ENCODE peak calls at places on chromosomes 5 and 9, in seven cellular contexts. One of them, this sample, is unnamed.

GRCh38 chr9:99167120-99167519 is 54.6 kb downstream of the ALG2 start:
- DNase-seq in CD4-positive, alpha-beta T cell: no peak
- DNase-seq in breast epithelium: no peak
- DNase-seq in ovary: no peak
- DNase-seq in Caco-2: no peak
- DNase-seq in lower leg skin: no peak
- DNase-seq in neural progenitor cell: no peak
- DNase-seq in this sample: no peak

GRCh38 chr9:75089369-75089766 is 1.1 kb downstream of the OSTF1 start:
- DNase-seq in CD4-positive, alpha-beta T cell: no peak
- DNase-seq in breast epithelium: no peak
- DNase-seq in ovary: no peak
- DNase-seq in Caco-2: no peak
- DNase-seq in lower leg skin: no peak
- DNase-seq in neural progenitor cell: no peak
- DNase-seq in this sample: no peak

GRCh38 chr5:89988998-89989690 is 420.4 kb downstream of the CETN3 start:
- DNase-seq in CD4-positive, alpha-beta T cell: no peak
- DNase-seq in breast epithelium: no peak
- DNase-seq in ovary: no peak
- DNase-seq in Caco-2: no peak
- DNase-seq in lower leg skin: no peak
- DNase-seq in neural progenitor cell: no peak
- DNase-seq in this sample: no peak

GRCh38 chr9:4243877-4244812 is 55.7 kb downstream of the GLIS3 start:
- DNase-seq in CD4-positive, alpha-beta T cell: no peak
- DNase-seq in breast epithelium: no peak
- DNase-seq in ovary: no peak
- DNase-seq in Caco-2: no peak
- DNase-seq in lower leg skin: no peak
- DNase-seq in neural progenitor cell: no peak
- DNase-seq in this sample: no peak

GRCh38 chr5:177328545-177329231 is 17.0 kb upstream of the MXD3 start:
- DNase-seq in CD4-positive, alpha-beta T cell: no peak
- DNase-seq in breast epithelium: no peak
- DNase-seq in ovary: no peak
- DNase-seq in Caco-2: no peak
- DNase-seq in lower leg skin: no peak
- DNase-seq in neural progenitor cell: no peak
- DNase-seq in this sample: no peak

GRCh38 chr9:117290306-117290705 is 124.6 kb downstream of the ASTN2 start:
- DNase-seq in CD4-positive, alpha-beta T cell: no peak
- DNase-seq in breast epithelium: no peak
- DNase-seq in ovary: no peak
- DNase-seq in Caco-2: no peak
- DNase-seq in lower leg skin: no peak
- DNase-seq in neural progenitor cell: no peak
- DNase-seq in this sample: no peak

GRCh38 chr5:136212252-136212721 is 19.3 kb upstream of the SMIM32 start:
- DNase-seq in CD4-positive, alpha-beta T cell: peak; percentile 22
- DNase-seq in breast epithelium: no peak
- DNase-seq in ovary: peak; percentile 68
- DNase-seq in Caco-2: peak; percentile 68
- DNase-seq in lower leg skin: peak; percentile 90
- DNase-seq in neural progenitor cell: peak; percentile 73
- DNase-seq in this sample: peak; percentile 56

GRCh38 chr5:178564386-178564785 is 25.8 kb downstream of the COL23A1 start:
- DNase-seq in CD4-positive, alpha-beta T cell: no peak
- DNase-seq in breast epithelium: no peak
- DNase-seq in ovary: no peak
- DNase-seq in Caco-2: no peak
- DNase-seq in lower leg skin: no peak
- DNase-seq in neural progenitor cell: no peak
- DNase-seq in this sample: no peak

GRCh38 chr9:133377721-133378216 is 1.6 kb downstream of the STKLD1 start:
- DNase-seq in CD4-positive, alpha-beta T cell: no peak
- DNase-seq in breast epithelium: no peak
- DNase-seq in ovary: no peak
- DNase-seq in Caco-2: no peak
- DNase-seq in lower leg skin: no peak
- DNase-seq in neural progenitor cell: no peak
- DNase-seq in this sample: no peak

GRCh38 chr9:135139366-135139965 is 52.0 kb downstream of the OLFM1 start:
- DNase-seq in CD4-positive, alpha-beta T cell: no peak
- DNase-seq in breast epithelium: no peak
- DNase-seq in ovary: no peak
- DNase-seq in Caco-2: no peak
- DNase-seq in lower leg skin: no peak
- DNase-seq in neural progenitor cell: no peak
- DNase-seq in this sample: peak; percentile 56

GRCh38 chr5:179120951-179121666 is 60.9 kb downstream of the ZNF354C start:
- DNase-seq in CD4-positive, alpha-beta T cell: no peak
- DNase-seq in breast epithelium: peak; percentile 30
- DNase-seq in ovary: no peak
- DNase-seq in Caco-2: peak; percentile 9
- DNase-seq in lower leg skin: no peak
- DNase-seq in neural progenitor cell: no peak
- DNase-seq in this sample: no peak

GRCh38 chr5:138725153-138725884 is 27.9 kb upstream of the CTNNA1 start:
- DNase-seq in CD4-positive, alpha-beta T cell: no peak
- DNase-seq in breast epithelium: peak; percentile 88
- DNase-seq in ovary: no peak
- DNase-seq in Caco-2: peak; percentile 90
- DNase-seq in lower leg skin: peak; percentile 88
- DNase-seq in neural progenitor cell: peak; percentile 66
- DNase-seq in this sample: peak; percentile 51

GRCh38 chr9:134005381-134005780 is 13.3 kb upstream of the VAV2 start:
- DNase-seq in CD4-positive, alpha-beta T cell: no peak
- DNase-seq in breast epithelium: no peak
- DNase-seq in ovary: no peak
- DNase-seq in Caco-2: no peak
- DNase-seq in lower leg skin: no peak
- DNase-seq in neural progenitor cell: no peak
- DNase-seq in this sample: no peak

GRCh38 chr5:1047332-1047965 is 38.8 kb downstream of the NKD2 start:
- DNase-seq in CD4-positive, alpha-beta T cell: no peak
- DNase-seq in breast epithelium: peak; percentile 15
- DNase-seq in ovary: no peak
- DNase-seq in Caco-2: no peak
- DNase-seq in lower leg skin: peak; percentile 25
- DNase-seq in neural progenitor cell: no peak
- DNase-seq in this sample: no peak

GRCh38 chr9:36258989-36259315 is 704 bp upstream of the GNE start:
- DNase-seq in CD4-positive, alpha-beta T cell: no peak
- DNase-seq in breast epithelium: no peak
- DNase-seq in ovary: no peak
- DNase-seq in Caco-2: no peak
- DNase-seq in lower leg skin: no peak
- DNase-seq in neural progenitor cell: no peak
- DNase-seq in this sample: no peak

GRCh38 chr9:85610074-85610855 is 131.5 kb downstream of the AGTPBP1 start:
- DNase-seq in CD4-positive, alpha-beta T cell: peak; percentile 6
- DNase-seq in breast epithelium: no peak
- DNase-seq in ovary: no peak
- DNase-seq in Caco-2: no peak
- DNase-seq in lower leg skin: no peak
- DNase-seq in neural progenitor cell: peak; percentile 76
- DNase-seq in this sample: no peak

GRCh38 chr5:21159526-21160059 is 1171.6 kb upstream of the CDH18 start:
- DNase-seq in CD4-positive, alpha-beta T cell: no peak
- DNase-seq in breast epithelium: no peak
- DNase-seq in ovary: no peak
- DNase-seq in Caco-2: no peak
- DNase-seq in lower leg skin: no peak
- DNase-seq in neural progenitor cell: no peak
- DNase-seq in this sample: no peak

GRCh38 chr9:2216591-2216990 is 201.4 kb downstream of the SMARCA2 start:
- DNase-seq in CD4-positive, alpha-beta T cell: no peak
- DNase-seq in breast epithelium: no peak
- DNase-seq in ovary: no peak
- DNase-seq in Caco-2: no peak
- DNase-seq in lower leg skin: no peak
- DNase-seq in neural progenitor cell: no peak
- DNase-seq in this sample: no peak

GRCh38 chr9:124390812-124391658 is 24.2 kb downstream of the PSMB7 start:
- DNase-seq in CD4-positive, alpha-beta T cell: no peak
- DNase-seq in breast epithelium: no peak
- DNase-seq in ovary: no peak
- DNase-seq in Caco-2: no peak
- DNase-seq in lower leg skin: no peak
- DNase-seq in neural progenitor cell: peak; percentile 39
- DNase-seq in this sample: no peak

GRCh38 chr9:73370053-73370452 is 218.4 kb downstream of the ANXA1 start:
- DNase-seq in CD4-positive, alpha-beta T cell: no peak
- DNase-seq in breast epithelium: no peak
- DNase-seq in ovary: no peak
- DNase-seq in Caco-2: no peak
- DNase-seq in lower leg skin: no peak
- DNase-seq in neural progenitor cell: no peak
- DNase-seq in this sample: no peak

GRCh38 chr5:124867064-124867707 is 120.7 kb upstream of the ZNF608 start:
- DNase-seq in CD4-positive, alpha-beta T cell: no peak
- DNase-seq in breast epithelium: no peak
- DNase-seq in ovary: no peak
- DNase-seq in Caco-2: no peak
- DNase-seq in lower leg skin: no peak
- DNase-seq in neural progenitor cell: no peak
- DNase-seq in this sample: no peak

GRCh38 chr5:39186289-39186688 is 33.1 kb downstream of the FYB1 start:
- DNase-seq in CD4-positive, alpha-beta T cell: no peak
- DNase-seq in breast epithelium: no peak
- DNase-seq in ovary: no peak
- DNase-seq in Caco-2: no peak
- DNase-seq in lower leg skin: no peak
- DNase-seq in neural progenitor cell: no peak
- DNase-seq in this sample: no peak

GRCh38 chr5:153276151-153276550 is 214.3 kb upstream of the GRIA1 start:
- DNase-seq in CD4-positive, alpha-beta T cell: no peak
- DNase-seq in breast epithelium: no peak
- DNase-seq in ovary: no peak
- DNase-seq in Caco-2: peak; percentile 50
- DNase-seq in lower leg skin: no peak
- DNase-seq in neural progenitor cell: peak; percentile 82
- DNase-seq in this sample: no peak

GRCh38 chr5:72501475-72501874 is 5.7 kb downstream of the ZNF366 start:
- DNase-seq in CD4-positive, alpha-beta T cell: no peak
- DNase-seq in breast epithelium: no peak
- DNase-seq in ovary: no peak
- DNase-seq in Caco-2: no peak
- DNase-seq in lower leg skin: no peak
- DNase-seq in neural progenitor cell: peak; percentile 67
- DNase-seq in this sample: no peak

GRCh38 chr9:125246261-125246667 is 5.1 kb upstream of the HSPA5 start:
- DNase-seq in CD4-positive, alpha-beta T cell: no peak
- DNase-seq in breast epithelium: no peak
- DNase-seq in ovary: no peak
- DNase-seq in Caco-2: no peak
- DNase-seq in lower leg skin: no peak
- DNase-seq in neural progenitor cell: no peak
- DNase-seq in this sample: no peak

GRCh38 chr5:153659337-153659736 is 168.9 kb downstream of the GRIA1 start:
- DNase-seq in CD4-positive, alpha-beta T cell: no peak
- DNase-seq in breast epithelium: no peak
- DNase-seq in ovary: no peak
- DNase-seq in Caco-2: no peak
- DNase-seq in lower leg skin: no peak
- DNase-seq in neural progenitor cell: no peak
- DNase-seq in this sample: no peak

DNA sequence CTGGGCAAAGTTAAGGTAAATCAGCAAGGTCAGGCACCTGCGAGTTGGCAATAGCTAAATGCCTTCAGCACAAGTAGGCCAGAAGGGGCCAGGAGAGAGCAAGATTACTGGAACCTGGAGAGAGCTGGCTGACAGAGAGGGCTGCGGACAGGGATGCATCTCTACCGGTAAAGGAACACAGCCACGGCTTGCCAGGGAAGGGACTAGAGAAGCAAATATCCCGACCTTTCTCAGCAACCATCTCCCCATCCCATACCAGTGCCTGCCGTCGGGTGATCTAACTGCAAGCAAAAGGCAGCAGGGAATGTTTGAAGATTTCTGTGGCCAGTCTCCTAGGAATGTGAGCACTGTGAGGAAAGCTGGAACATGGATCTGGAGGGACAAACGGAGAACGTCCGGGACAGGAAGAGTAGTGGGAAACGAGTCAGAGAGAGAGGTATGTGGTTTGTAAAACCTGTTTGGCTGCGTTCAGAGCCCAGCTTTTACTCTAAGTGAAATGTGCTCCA is 15.9 kb upstream of the ABLIM3 start:
- DNase-seq in CD4-positive, alpha-beta T cell: no peak
- DNase-seq in breast epithelium: no peak
- DNase-seq in ovary: no peak
- DNase-seq in Caco-2: peak; percentile 60
- DNase-seq in lower leg skin: no peak
- DNase-seq in neural progenitor cell: peak; percentile 52
- DNase-seq in this sample: no peak
- TF ChIP-seq CTCF in CD4-positive, alpha-beta T cell: no peak
- TF ChIP-seq CTCF in breast epithelium: no peak
- TF ChIP-seq CTCF in ovary: no peak
- TF ChIP-seq CTCF in Caco-2: peak; percentile 37
- TF ChIP-seq CTCF in lower leg skin: no peak
- TF ChIP-seq CTCF in neural progenitor cell: peak; percentile 39
- TF ChIP-seq CTCF in this sample: no peak

DNA sequence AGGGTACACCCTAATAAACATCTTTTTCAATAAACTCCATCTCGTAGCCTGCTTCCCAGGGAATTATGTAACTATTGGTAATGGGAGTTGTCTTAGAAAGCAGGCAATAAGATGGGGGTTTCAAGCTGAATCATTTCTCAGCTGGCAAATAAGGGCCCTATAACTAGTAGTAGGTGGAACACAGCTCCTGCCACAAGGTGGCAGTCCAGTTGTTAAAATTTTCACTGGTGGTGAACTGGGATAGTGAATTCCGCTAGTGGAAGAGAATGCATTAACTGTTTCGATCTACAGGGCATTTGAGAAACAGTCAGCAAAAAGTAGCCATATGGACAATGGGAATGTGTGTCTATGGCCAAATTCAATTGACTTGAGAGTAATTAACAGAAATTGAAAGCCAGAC is 27.7 kb downstream of the PCDHB15 start:
- DNase-seq in CD4-positive, alpha-beta T cell: no peak
- DNase-seq in breast epithelium: no peak
- DNase-seq in ovary: no peak
- DNase-seq in Caco-2: no peak
- DNase-seq in lower leg skin: no peak
- DNase-seq in neural progenitor cell: no peak
- DNase-seq in this sample: no peak
- TF ChIP-seq CTCF in CD4-positive, alpha-beta T cell: no peak
- TF ChIP-seq CTCF in breast epithelium: no peak
- TF ChIP-seq CTCF in ovary: no peak
- TF ChIP-seq CTCF in Caco-2: no peak
- TF ChIP-seq CTCF in lower leg skin: no peak
- TF ChIP-seq CTCF in neural progenitor cell: peak; percentile 24
- TF ChIP-seq CTCF in this sample: no peak

GRCh38 chr5:28576022-28576421 is 1537.6 kb upstream of the CDH9 start:
- DNase-seq in CD4-positive, alpha-beta T cell: no peak
- DNase-seq in breast epithelium: no peak
- DNase-seq in ovary: no peak
- DNase-seq in Caco-2: no peak
- DNase-seq in lower leg skin: no peak
- DNase-seq in neural progenitor cell: peak; percentile 5
- DNase-seq in this sample: no peak
- TF ChIP-seq CTCF in CD4-positive, alpha-beta T cell: no peak
- TF ChIP-seq CTCF in breast epithelium: no peak
- TF ChIP-seq CTCF in ovary: no peak
- TF ChIP-seq CTCF in Caco-2: peak; percentile 61
- TF ChIP-seq CTCF in lower leg skin: no peak
- TF ChIP-seq CTCF in neural progenitor cell: peak; percentile 48
- TF ChIP-seq CTCF in this sample: no peak

GRCh38 chr5:76514254-76514653 is 108.9 kb downstream of the F2RL2 start:
- DNase-seq in CD4-positive, alpha-beta T cell: no peak
- DNase-seq in breast epithelium: no peak
- DNase-seq in ovary: no peak
- DNase-seq in Caco-2: peak; percentile 81
- DNase-seq in lower leg skin: no peak
- DNase-seq in neural progenitor cell: no peak
- DNase-seq in this sample: no peak
- TF ChIP-seq CTCF in CD4-positive, alpha-beta T cell: no peak
- TF ChIP-seq CTCF in breast epithelium: no peak
- TF ChIP-seq CTCF in ovary: no peak
- TF ChIP-seq CTCF in Caco-2: no peak
- TF ChIP-seq CTCF in lower leg skin: no peak
- TF ChIP-seq CTCF in neural progenitor cell: no peak
- TF ChIP-seq CTCF in this sample: no peak

This sample was measured in dorsolateral prefrontal cortex.